ENCODE peak calls at places on chromosomes 7 and 10, in five cellular contexts. R is lower lobe of right lung, T is epithelial cell of esophagus, A is gastrocnemius medialis, U is GM23338. S is an unnamed sample.

GRCh38 chr10:68600041-68600778 is 40.1 kb downstream of the TET1 start:
- DNase-seq in A (peak; percentile 24), R (peak; percentile 69), U (peak; percentile 95), T (peak; percentile 58), S (peak; percentile 94)

GRCh38 chr7:47185839-47186238 is 396.1 kb downstream of the TNS3 start:
- DNase-seq in U (no peak), R (no peak), T (no peak), A (no peak), S (no peak)

GRCh38 chr10:133614830-133615580 is 11.6 kb downstream of the FRG2B start:
- DNase-seq in A (no peak), T (no peak), R (no peak), U (no peak), S (no peak)

GRCh38 chr7:46663025-46663424 is 742.0 kb upstream of the IGFBP3 start:
- DNase-seq in U (no peak), A (no peak), R (no peak), T (no peak), S (no peak)

GRCh38 chr7:132191418-132191817 is 384.9 kb downstream of the PLXNA4 start:
- DNase-seq in T (no peak), A (no peak), R (no peak), U (no peak), S (no peak)

GRCh38 chr7:97733276-97734206 is 1.7 kb downstream of the TAC1 start:
- DNase-seq in R (no peak), U (peak; percentile 75), T (peak; percentile 2), A (no peak), S (no peak)

GRCh38 chr10:131117011-131117410 is 194.5 kb downstream of the TCERG1L start:
- DNase-seq in R (no peak), A (no peak), U (no peak), T (no peak), S (no peak)

GRCh38 chr10:93259126-93259525 is 185.4 kb downstream of the CYP26A1 start:
- DNase-seq in T (peak; percentile 19), R (no peak), U (no peak), A (no peak), S (no peak)

GRCh38 chr10:22992075-22992474 is 64.2 kb downstream of the ARMC3 start:
- DNase-seq in U (no peak), T (no peak), R (no peak), A (no peak), S (no peak)

GRCh38 chr7:35657125-35657524 is 37.8 kb downstream of the HERPUD2 start:
- DNase-seq in R (no peak), T (peak; percentile 4), U (no peak), A (no peak), S (no peak)

GRCh38 chr7:106659963-106660861 is 746 bp downstream of the CCDC71L start:
- DNase-seq in T (peak; percentile 83), U (peak; percentile 92), A (peak; percentile 23), R (peak; percentile 92), S (peak; percentile 93)

GRCh38 chr10:34826221-34826620 is 11.1 kb upstream of the PARD3 start:
- DNase-seq in R (no peak), T (no peak), U (peak; percentile 31), A (no peak), S (no peak)
- TF ChIP-seq CTCF in R (no peak), T (no peak), U (peak; percentile 44), A (no peak), S (no peak)

DNA sequence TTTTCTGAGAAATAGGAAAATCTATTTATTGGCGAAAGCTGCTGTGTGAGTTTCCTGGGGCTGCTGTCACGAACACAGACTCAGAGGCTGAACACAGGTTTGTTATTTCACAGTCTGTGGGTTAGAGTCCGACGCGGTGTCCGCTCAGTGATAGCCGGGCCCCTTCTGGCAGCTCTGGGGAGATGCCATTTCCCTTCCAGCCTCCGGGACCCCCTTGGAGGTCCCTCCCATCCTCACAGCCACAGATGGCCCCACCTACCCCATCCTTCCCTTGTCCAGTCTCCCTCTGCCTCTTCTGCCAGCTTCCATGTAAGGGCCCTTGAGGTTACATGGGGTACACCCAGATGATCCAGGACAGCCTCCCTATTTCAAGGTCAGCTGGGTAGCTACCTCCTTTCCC is 98.3 kb downstream of the WDR37 start:
- DNase-seq in A (no peak), T (no peak), U (no peak), R (no peak), S (no peak)
- H3K4me3 ChIP-seq in A (no peak overlapping the region), T (no peak overlapping the region), U (no peak overlapping the region), R (no peak overlapping the region), S (no peak overlapping the region)

GRCh38 chr10:72170263-72170662 is 45.5 kb upstream of the ANAPC16 start:
- DNase-seq in R (peak; percentile 88), A (no peak), U (no peak), T (peak; percentile 22), S (no peak)

GRCh38 chr10:72162978-72163377 is 52.8 kb upstream of the ANAPC16 start:
- DNase-seq in T (peak; percentile 95), U (no peak), A (no peak), R (no peak), S (peak; percentile 58)

DNA sequence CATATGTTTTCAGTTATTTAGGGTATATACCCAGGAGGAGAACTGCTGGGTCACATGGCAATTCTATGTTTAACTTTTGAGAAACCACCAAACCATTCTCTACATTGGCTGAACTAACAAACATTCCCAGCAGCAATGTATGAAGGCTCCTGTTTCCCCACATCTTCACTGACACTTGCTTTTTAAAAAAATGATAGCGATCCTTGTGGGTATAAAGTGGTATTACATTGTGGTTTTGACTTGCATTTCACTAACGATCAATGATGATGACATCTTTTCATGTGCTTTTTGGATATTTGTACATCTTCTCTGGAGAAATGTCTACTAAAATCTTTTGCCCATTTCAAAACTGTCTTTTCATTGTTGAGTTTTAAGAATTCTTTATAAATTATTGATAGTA is 51.2 kb upstream of the ANAPC16 start:
- DNase-seq in T (no peak), U (no peak), A (no peak), R (no peak), S (peak; percentile 53)
- TF ChIP-seq CTCF in T (no peak), U (no peak), A (no peak), R (peak; percentile 23), S (peak; percentile 25)

GRCh38 chr7:12256025-12256570 is 45.0 kb downstream of the TMEM106B start:
- DNase-seq in U (no peak), R (no peak), A (no peak), T (peak; percentile 70), S (no peak)

GRCh38 chr7:12258074-12258473 is 47.0 kb downstream of the TMEM106B start:
- DNase-seq in A (no peak), T (no peak), U (no peak), R (no peak), S (no peak)

GRCh38 chr7:12257582-12257981 is 46.5 kb downstream of the TMEM106B start:
- DNase-seq in T (peak; percentile 4), U (no peak), A (no peak), R (no peak), S (peak; percentile 45)
- H3K4me3 ChIP-seq in T (no peak overlapping the region), U (no peak overlapping the region), A (no peak overlapping the region), R (no peak overlapping the region), S (no peak overlapping the region)

GRCh38 chr10:48701139-48701901 is 16.6 kb downstream of the WDFY4 start:
- DNase-seq in U (no peak), T (no peak), A (no peak), R (no peak), S (peak; percentile 33)
- TF ChIP-seq CTCF in U (no peak), T (no peak), A (no peak), R (no peak), S (no peak)

GRCh38 chr7:90752051-90752450 is 155.9 kb downstream of the CDK14 start:
- DNase-seq in A (no peak), R (no peak), U (no peak), T (no peak), S (no peak)

GRCh38 chr7:90751595-90751994 is 155.5 kb downstream of the CDK14 start:
- DNase-seq in T (no peak), U (no peak), A (no peak), R (no peak), S (no peak)

GRCh38 chr7:90747521-90747920 is 151.4 kb downstream of the CDK14 start:
- DNase-seq in A (no peak), R (no peak), T (no peak), U (no peak), S (no peak)

GRCh38 chr7:90749262-90749661 is 153.1 kb downstream of the CDK14 start:
- DNase-seq in U (no peak), R (no peak), A (no peak), T (peak; percentile 64), S (no peak)

DNA sequence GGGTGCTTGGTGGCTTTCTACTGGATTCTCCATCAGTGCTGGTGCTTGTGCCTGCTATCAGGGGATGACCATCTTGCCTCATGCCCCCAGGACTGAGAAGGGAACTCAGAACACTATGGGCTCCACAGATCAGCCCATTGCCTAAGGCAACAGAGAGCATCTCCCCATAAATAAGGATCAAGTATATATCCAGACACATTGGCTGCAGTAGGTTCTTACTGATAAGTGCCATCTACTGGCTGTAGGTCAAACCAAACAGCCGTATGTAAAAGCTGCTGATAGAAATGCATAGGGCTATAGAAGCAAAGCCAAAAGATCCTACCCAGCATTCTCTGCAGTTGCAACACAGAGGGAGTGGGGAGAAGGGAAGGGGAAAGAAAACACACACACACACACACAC is 153.7 kb downstream of the CDK14 start:
- DNase-seq in R (no peak), U (peak; percentile 35), A (no peak), T (peak; percentile 37), S (peak; percentile 56)
- H3K4me3 ChIP-seq in R (no peak overlapping the region), U (no peak overlapping the region), A (no peak overlapping the region), T (no peak overlapping the region), S (no peak overlapping the region)